ENCODE peak calls at places on chromosomes 2 and 18, in five cellular contexts. One of them, this sample, is unnamed.

GRCh38 chr18:58298251-58299134 is 254.5 kb downstream of the NEDD4L start:
- DNase-seq in GM23338: no peak
- DNase-seq in fibroblast of lung: no peak
- DNase-seq in hepatocyte: no peak
- DNase-seq in MM.1S: no peak
- DNase-seq in this sample: no peak

GRCh38 chr2:85753525-85754312 is at the start of gene ATOH8:
- DNase-seq in GM23338: peak; percentile 87
- DNase-seq in MM.1S: peak; percentile 25
- DNase-seq in fibroblast of lung: peak; percentile 80
- DNase-seq in hepatocyte: peak; percentile 76
- DNase-seq in this sample: peak; percentile 31

GRCh38 chr2:25528173-25528572 is 145.2 kb downstream of the DTNB start:
- DNase-seq in hepatocyte: no peak
- DNase-seq in GM23338: no peak
- DNase-seq in fibroblast of lung: peak; percentile 57
- DNase-seq in MM.1S: no peak
- DNase-seq in this sample: peak; percentile 75

GRCh38 chr2:224861266-224861665 is 145.1 kb upstream of the CCDC195 start:
- DNase-seq in GM23338: no peak
- DNase-seq in fibroblast of lung: no peak
- DNase-seq in MM.1S: no peak
- DNase-seq in hepatocyte: no peak
- DNase-seq in this sample: no peak

GRCh38 chr2:96116879-96117533 is 635 bp upstream of the ADRA2B start:
- DNase-seq in hepatocyte: peak; percentile 86
- DNase-seq in GM23338: peak; percentile 78
- DNase-seq in MM.1S: peak; percentile 53
- DNase-seq in fibroblast of lung: no peak
- DNase-seq in this sample: peak; percentile 53

GRCh38 chr2:158575051-158575635 is 118.4 kb downstream of the PKP4 start:
- DNase-seq in hepatocyte: no peak
- DNase-seq in MM.1S: no peak
- DNase-seq in GM23338: no peak
- DNase-seq in fibroblast of lung: no peak
- DNase-seq in this sample: no peak

GRCh38 chr18:59748628-59749360 is 51.6 kb upstream of the CCBE1 start:
- DNase-seq in GM23338: no peak
- DNase-seq in MM.1S: no peak
- DNase-seq in hepatocyte: no peak
- DNase-seq in fibroblast of lung: peak; percentile 74
- DNase-seq in this sample: peak; percentile 76

GRCh38 chr18:23885750-23886149 is 128.8 kb upstream of the TTC39C start:
- DNase-seq in MM.1S: no peak
- DNase-seq in hepatocyte: no peak
- DNase-seq in GM23338: no peak
- DNase-seq in fibroblast of lung: no peak
- DNase-seq in this sample: no peak

GRCh38 chr2:45483997-45484396 is 127.1 kb downstream of the SRBD1 start:
- DNase-seq in MM.1S: no peak
- DNase-seq in fibroblast of lung: peak; percentile 15
- DNase-seq in hepatocyte: no peak
- DNase-seq in GM23338: peak; percentile 56
- DNase-seq in this sample: no peak

GRCh38 chr2:45888167-45888566 is 236.7 kb downstream of the PRKCE start:
- DNase-seq in fibroblast of lung: peak; percentile 80
- DNase-seq in MM.1S: no peak
- DNase-seq in GM23338: no peak
- DNase-seq in hepatocyte: no peak
- DNase-seq in this sample: no peak

GRCh38 chr2:181678033-181678586 is 2.2 kb downstream of the NEUROD1 start:
- DNase-seq in MM.1S: no peak
- DNase-seq in hepatocyte: peak; percentile 91
- DNase-seq in fibroblast of lung: peak; percentile 86
- DNase-seq in GM23338: peak; percentile 96
- DNase-seq in this sample: peak; percentile 59

GRCh38 chr2:74374509-74375205 is 5.5 kb downstream of the DCTN1 start:
- DNase-seq in MM.1S: no peak
- DNase-seq in fibroblast of lung: peak; percentile 54
- DNase-seq in GM23338: peak; percentile 95
- DNase-seq in hepatocyte: peak; percentile 89
- DNase-seq in this sample: no peak

GRCh38 chr2:24725956-24726355 is 67.2 kb downstream of the PTRHD1 start:
- DNase-seq in GM23338: no peak
- DNase-seq in fibroblast of lung: no peak
- DNase-seq in MM.1S: no peak
- DNase-seq in hepatocyte: no peak
- DNase-seq in this sample: no peak

GRCh38 chr18:21740474-21740723 is 193 bp upstream of the MIB1 start:
- DNase-seq in hepatocyte: peak; percentile 100
- DNase-seq in MM.1S: peak; percentile 97
- DNase-seq in fibroblast of lung: peak; percentile 96
- DNase-seq in GM23338: peak; percentile 98
- DNase-seq in this sample: no peak

GRCh38 chr2:144453039-144453336 is 66.9 kb downstream of the ZEB2 start:
- DNase-seq in fibroblast of lung: peak; percentile 70
- DNase-seq in MM.1S: no peak
- DNase-seq in hepatocyte: no peak
- DNase-seq in GM23338: no peak
- DNase-seq in this sample: no peak

GRCh38 chr2:201866643-201867310 is 60.4 kb downstream of the CDK15 start:
- DNase-seq in GM23338: no peak
- DNase-seq in MM.1S: no peak
- DNase-seq in hepatocyte: no peak
- DNase-seq in fibroblast of lung: peak; percentile 59
- DNase-seq in this sample: no peak

GRCh38 chr2:217846321-217846743 is 156.5 kb downstream of the TNS1 start:
- DNase-seq in GM23338: no peak
- DNase-seq in hepatocyte: no peak
- DNase-seq in fibroblast of lung: no peak
- DNase-seq in MM.1S: no peak
- DNase-seq in this sample: peak; percentile 28

GRCh38 chr2:176643711-176644110 is 374.5 kb downstream of the MTX2 start:
- DNase-seq in fibroblast of lung: no peak
- DNase-seq in MM.1S: no peak
- DNase-seq in GM23338: peak; percentile 68
- DNase-seq in hepatocyte: no peak
- DNase-seq in this sample: peak; percentile 25

GRCh38 chr18:71321319-71321718 is 1032.5 kb downstream of the SOCS6 start:
- DNase-seq in GM23338: no peak
- DNase-seq in hepatocyte: no peak
- DNase-seq in fibroblast of lung: no peak
- DNase-seq in MM.1S: no peak
- DNase-seq in this sample: no peak

GRCh38 chr2:72972744-72973535 is 55.6 kb downstream of the EMX1 start:
- DNase-seq in GM23338: no peak
- DNase-seq in MM.1S: no peak
- DNase-seq in hepatocyte: no peak
- DNase-seq in fibroblast of lung: no peak
- DNase-seq in this sample: no peak

GRCh38 chr2:234678721-234679120 is 181.8 kb upstream of the ARL4C start:
- DNase-seq in fibroblast of lung: peak; percentile 89
- DNase-seq in GM23338: no peak
- DNase-seq in hepatocyte: no peak
- DNase-seq in MM.1S: no peak
- DNase-seq in this sample: no peak

GRCh38 chr2:62266433-62267038 is 70.6 kb downstream of the B3GNT2 start:
- DNase-seq in MM.1S: no peak
- DNase-seq in fibroblast of lung: peak; percentile 92
- DNase-seq in GM23338: peak; percentile 70
- DNase-seq in hepatocyte: no peak
- DNase-seq in this sample: peak; percentile 11

GRCh38 chr2:40273623-40274236 is 178.2 kb downstream of the SLC8A1 start:
- DNase-seq in MM.1S: no peak
- DNase-seq in GM23338: no peak
- DNase-seq in fibroblast of lung: peak; percentile 62
- DNase-seq in hepatocyte: no peak
- DNase-seq in this sample: no peak

GRCh38 chr2:8138923-8139667 is 542.8 kb upstream of the ID2 start:
- DNase-seq in GM23338: no peak
- DNase-seq in fibroblast of lung: peak; percentile 33
- DNase-seq in hepatocyte: no peak
- DNase-seq in MM.1S: no peak
- DNase-seq in this sample: no peak

GRCh38 chr18:24268784-24269550 is 128.7 kb downstream of the OSBPL1A start:
- DNase-seq in fibroblast of lung: no peak
- DNase-seq in MM.1S: no peak
- DNase-seq in GM23338: peak; percentile 53
- DNase-seq in hepatocyte: peak; percentile 17
- DNase-seq in this sample: peak; percentile 20

DNA sequence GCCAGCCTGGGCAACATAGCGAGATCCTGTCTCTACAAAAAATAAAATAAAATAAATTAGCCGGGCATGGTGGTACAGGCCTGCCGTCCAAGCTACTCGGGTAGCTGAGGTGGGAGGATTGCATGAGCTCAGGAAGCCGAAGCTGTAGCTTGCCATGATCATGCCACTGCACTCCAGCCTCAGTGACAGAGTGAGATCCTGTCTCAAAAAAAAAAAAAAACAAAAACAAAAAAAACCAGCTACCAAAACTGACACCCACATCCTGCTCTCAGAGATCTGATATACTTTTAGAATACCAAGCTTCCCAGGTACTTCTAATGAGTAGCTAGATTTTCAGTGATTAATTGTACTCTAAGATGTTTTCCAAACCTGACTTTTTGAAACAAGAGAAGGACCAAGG is 74.0 kb downstream of the TTC27 start:
- DNase-seq in fibroblast of lung: no peak
- DNase-seq in hepatocyte: no peak
- DNase-seq in MM.1S: no peak
- DNase-seq in GM23338: no peak
- DNase-seq in this sample: no peak
- H2AFZ ChIP-seq in fibroblast of lung: no peak overlapping the region
- H2AFZ ChIP-seq in hepatocyte: no peak overlapping the region
- H2AFZ ChIP-seq in MM.1S: no peak overlapping the region
- H2AFZ ChIP-seq in GM23338: no peak overlapping the region
- H2AFZ ChIP-seq in this sample: no peak overlapping the region

GRCh38 chr18:27713037-27713726 is 463.7 kb downstream of the CDH2 start:
- DNase-seq in hepatocyte: no peak
- DNase-seq in GM23338: peak; percentile 59
- DNase-seq in fibroblast of lung: no peak
- DNase-seq in MM.1S: no peak
- DNase-seq in this sample: no peak

GRCh38 chr18:27717250-27717649 is 459.7 kb downstream of the CDH2 start:
- DNase-seq in hepatocyte: no peak
- DNase-seq in fibroblast of lung: no peak
- DNase-seq in MM.1S: no peak
- DNase-seq in GM23338: no peak
- DNase-seq in this sample: no peak

GRCh38 chr18:27717816-27718215 is 459.1 kb downstream of the CDH2 start:
- DNase-seq in fibroblast of lung: no peak
- DNase-seq in MM.1S: no peak
- DNase-seq in hepatocyte: no peak
- DNase-seq in GM23338: peak; percentile 71
- DNase-seq in this sample: no peak

GRCh38 chr18:27713727-27714080 is 463.2 kb downstream of the CDH2 start:
- DNase-seq in hepatocyte: peak; percentile 16
- DNase-seq in GM23338: no peak
- DNase-seq in MM.1S: no peak
- DNase-seq in fibroblast of lung: peak; percentile 36
- DNase-seq in this sample: no peak

GRCh38 chr18:27715751-27716150 is 461.2 kb downstream of the CDH2 start:
- DNase-seq in fibroblast of lung: no peak
- DNase-seq in GM23338: no peak
- DNase-seq in hepatocyte: no peak
- DNase-seq in MM.1S: no peak
- DNase-seq in this sample: no peak
- H3K4me1 ChIP-seq in fibroblast of lung: no peaks in the 10 kb centered on the region
- H3K4me1 ChIP-seq in GM23338: peaks cover 52% of the 10 kb centered on the region
- H3K4me1 ChIP-seq in hepatocyte: peaks cover 7% of the 10 kb centered on the region
- H3K4me1 ChIP-seq in MM.1S: no peaks in the 10 kb centered on the region
- H3K4me1 ChIP-seq in this sample: no peaks in the 10 kb centered on the region

DNA sequence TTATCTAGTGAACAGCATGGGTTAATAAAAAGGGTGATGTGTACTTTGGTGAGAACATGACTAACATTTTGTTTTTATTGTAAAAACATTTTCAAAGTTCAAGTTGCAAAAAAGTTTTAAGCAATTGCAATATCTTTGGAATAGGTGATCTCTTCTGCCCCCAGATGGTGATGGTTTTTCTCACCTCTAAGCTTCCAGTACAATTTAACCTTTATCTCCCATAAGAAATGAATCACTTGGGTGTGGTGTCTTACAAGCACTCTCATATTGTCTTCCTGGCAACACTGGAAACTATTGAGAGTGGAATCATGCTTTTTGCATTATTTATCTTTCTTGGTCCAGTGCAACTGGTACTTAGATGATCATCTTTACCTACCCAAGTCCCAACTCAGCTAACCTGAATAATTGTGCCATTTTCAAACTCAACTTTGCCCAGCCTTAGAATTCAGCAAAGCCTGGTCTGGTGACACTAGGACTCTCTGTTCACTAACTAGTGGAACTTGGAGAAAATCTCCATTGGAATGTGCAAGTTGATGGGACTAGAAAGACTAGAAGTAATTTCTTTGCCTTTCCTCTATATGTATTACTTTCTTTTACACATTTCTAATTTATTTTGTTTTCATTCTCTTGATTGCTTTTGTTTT is 964.6 kb upstream of the ZEB2 start:
- DNase-seq in hepatocyte: peak; percentile 21
- DNase-seq in fibroblast of lung: peak; percentile 84
- DNase-seq in GM23338: peak; percentile 10
- DNase-seq in MM.1S: peak; percentile 16
- DNase-seq in this sample: peak; percentile 84
- H2AFZ ChIP-seq in hepatocyte: no peak overlapping the region
- H2AFZ ChIP-seq in fibroblast of lung: no peak overlapping the region
- H2AFZ ChIP-seq in GM23338: no peak overlapping the region
- H2AFZ ChIP-seq in MM.1S: no peak overlapping the region
- H2AFZ ChIP-seq in this sample: no peak overlapping the region

DNA sequence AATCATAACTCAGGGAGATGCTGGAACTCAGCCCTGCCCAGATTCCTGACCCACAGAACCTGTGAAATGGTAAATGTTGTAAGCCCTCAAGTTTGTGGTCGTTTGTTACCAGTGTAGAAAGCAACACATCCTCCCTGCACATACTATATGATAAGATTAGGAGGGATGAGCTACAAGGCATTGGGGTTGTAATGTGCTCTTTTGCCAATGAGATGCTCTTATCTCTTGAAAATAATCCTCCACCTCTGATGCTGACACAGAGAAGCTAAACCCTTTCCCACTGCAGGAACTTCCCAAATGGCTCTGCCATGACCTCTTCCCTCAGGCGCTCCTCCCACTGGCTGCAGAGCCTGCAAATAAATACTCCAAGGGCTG is 23.5 kb downstream of the CDC42EP3 start:
- DNase-seq in MM.1S: no peak
- DNase-seq in GM23338: no peak
- DNase-seq in hepatocyte: no peak
- DNase-seq in fibroblast of lung: no peak
- DNase-seq in this sample: no peak
- H3K4me1 ChIP-seq in MM.1S: peaks cover 50% of the 10 kb centered on the region
- H3K4me1 ChIP-seq in GM23338: peaks cover 10% of the 10 kb centered on the region
- H3K4me1 ChIP-seq in hepatocyte: peaks cover 4% of the 10 kb centered on the region
- H3K4me1 ChIP-seq in fibroblast of lung: peaks cover 14% of the 10 kb centered on the region
- H3K4me1 ChIP-seq in this sample: peaks cover 43% of the 10 kb centered on the region

GRCh38 chr2:35447816-35448215 is 907.8 kb upstream of the CRIM1 start:
- DNase-seq in GM23338: no peak
- DNase-seq in fibroblast of lung: no peak
- DNase-seq in MM.1S: no peak
- DNase-seq in hepatocyte: no peak
- DNase-seq in this sample: no peak

GRCh38 chr2:35443087-35443486 is 912.5 kb upstream of the CRIM1 start:
- DNase-seq in GM23338: no peak
- DNase-seq in MM.1S: no peak
- DNase-seq in hepatocyte: no peak
- DNase-seq in fibroblast of lung: no peak
- DNase-seq in this sample: no peak

GRCh38 chr2:35447210-35447609 is 908.4 kb upstream of the CRIM1 start:
- DNase-seq in MM.1S: peak; percentile 45
- DNase-seq in GM23338: no peak
- DNase-seq in fibroblast of lung: no peak
- DNase-seq in hepatocyte: no peak
- DNase-seq in this sample: no peak
- H2AFZ ChIP-seq in MM.1S: peak overlapping the region; percentile 36
- H2AFZ ChIP-seq in GM23338: no peak overlapping the region
- H2AFZ ChIP-seq in fibroblast of lung: no peak overlapping the region
- H2AFZ ChIP-seq in hepatocyte: no peak overlapping the region
- H2AFZ ChIP-seq in this sample: no peak overlapping the region